ENCODE peak calls at places on chromosome 14, in four cellular contexts. F is Panc1; E is CD4-positive, CD25-positive, alpha-beta regulatory T cell; V is A549. C is an unnamed sample. For H3K9me3, the result is how much of the 10 kb centered on the place peaks cover.

GRCh38 chr14:66383771-66384170 is 102.4 kb upstream of the CCDC196 start:
- DNase-seq in E (no peak), F (no peak), V (no peak), C (no peak)

GRCh38 chr14:20989787-20990600 is at the start of gene METTL17:
- DNase-seq in E (peak), V (peak), F (peak), C (peak)

GRCh38 chr14:82192387-82192786 is 658.7 kb upstream of the SEL1L start:
- DNase-seq in V (no peak), E (no peak), F (no peak), C (no peak)

GRCh38 chr14:67187826-67188225 is 1.4 kb upstream of the GARIN2 start:
- DNase-seq in F (peak), E (no peak), V (no peak), C (no peak)

GRCh38 chr14:53391631-53392030 is 238.5 kb upstream of the DDHD1 start:
- DNase-seq in V (no peak), F (no peak), E (no peak), C (no peak)

GRCh38 chr14:84340938-84341337 is 1189.0 kb upstream of the FLRT2 start:
- DNase-seq in E (no peak), V (no peak), F (no peak), C (no peak)

GRCh38 chr14:104794099-104794498 is 1.4 kb downstream of the AKT1 start:
- DNase-seq in V (peak), F (no peak), E (no peak), C (no peak)

GRCh38 chr14:77111021-77111420 is 13.0 kb downstream of the CIPC start:
- DNase-seq in E (no peak), F (no peak), V (no peak), C (no peak)

GRCh38 chr14:55715889-55716288 is 135.9 kb downstream of the KTN1 start:
- DNase-seq in F (no peak), E (no peak), V (no peak), C (no peak)

GRCh38 chr14:99592933-99593753 is 10.9 kb downstream of the CCDC85C start:
- DNase-seq in V (no peak), E (no peak), F (no peak), C (no peak)

GRCh38 chr14:69079188-69079742 is 73.7 kb downstream of the DCAF5 start:
- DNase-seq in V (peak), F (peak), E (no peak), C (no peak)

GRCh38 chr14:99099051-99099787 is 172.8 kb downstream of the BCL11B start:
- DNase-seq in E (no peak), V (no peak), F (no peak), C (no peak)

GRCh38 chr14:63840981-63841380 is 11.8 kb upstream of the SYNE2 start:
- DNase-seq in V (no peak), E (peak), F (no peak), C (peak)

GRCh38 chr14:87097021-87097420 is 896.0 kb downstream of the GALC start:
- DNase-seq in V (no peak), F (no peak), E (no peak), C (no peak)

GRCh38 chr14:40618225-40618898 is 988.3 kb upstream of the LRFN5 start:
- DNase-seq in E (no peak), F (no peak), V (no peak), C (no peak)

GRCh38 chr14:40616579-40616978 is 990.1 kb upstream of the LRFN5 start:
- DNase-seq in V (no peak), F (no peak), E (no peak), C (no peak)
- H3K9me3 ChIP-seq in V (under half), F (under half), E (under half), C (under half)

DNA sequence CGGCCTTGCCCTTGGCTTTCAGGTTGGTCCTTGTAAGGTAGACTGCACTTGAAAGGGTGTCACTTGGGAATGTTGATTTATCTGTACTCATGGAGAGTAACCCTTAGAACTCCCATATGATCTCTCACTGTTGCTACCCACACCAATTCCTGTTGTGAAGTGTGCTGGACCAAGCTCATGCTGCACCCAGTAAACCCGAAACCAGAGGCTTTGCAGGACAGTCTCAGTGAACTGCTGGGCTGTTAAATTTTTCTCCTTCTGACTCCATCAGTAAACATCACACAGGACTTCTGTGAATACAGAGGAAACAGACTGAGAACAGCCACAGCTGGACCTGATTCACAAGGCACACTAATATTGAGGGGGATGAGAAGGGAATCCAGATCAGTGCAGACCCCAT is 783.0 kb downstream of the TMEM121 start:
- DNase-seq in E (no peak), F (no peak), V (no peak), C (no peak)
- H3K9me3 ChIP-seq in E (under half), F (under half), V (under half), C (under half)

GRCh38 chr14:105930572-105930971 is 404.2 kb downstream of the TMEM121 start:
- DNase-seq in F (no peak), V (no peak), E (no peak), C (no peak)

GRCh38 chr14:105935384-105935783 is 409.0 kb downstream of the TMEM121 start:
- DNase-seq in F (no peak), E (no peak), V (no peak), C (no peak)

GRCh38 chr14:105929327-105930081 is 403.1 kb downstream of the TMEM121 start:
- DNase-seq in F (no peak), E (no peak), V (no peak), C (no peak)

GRCh38 chr14:105933238-105933637 is 406.9 kb downstream of the TMEM121 start:
- DNase-seq in F (no peak), E (no peak), V (no peak), C (no peak)

DNA sequence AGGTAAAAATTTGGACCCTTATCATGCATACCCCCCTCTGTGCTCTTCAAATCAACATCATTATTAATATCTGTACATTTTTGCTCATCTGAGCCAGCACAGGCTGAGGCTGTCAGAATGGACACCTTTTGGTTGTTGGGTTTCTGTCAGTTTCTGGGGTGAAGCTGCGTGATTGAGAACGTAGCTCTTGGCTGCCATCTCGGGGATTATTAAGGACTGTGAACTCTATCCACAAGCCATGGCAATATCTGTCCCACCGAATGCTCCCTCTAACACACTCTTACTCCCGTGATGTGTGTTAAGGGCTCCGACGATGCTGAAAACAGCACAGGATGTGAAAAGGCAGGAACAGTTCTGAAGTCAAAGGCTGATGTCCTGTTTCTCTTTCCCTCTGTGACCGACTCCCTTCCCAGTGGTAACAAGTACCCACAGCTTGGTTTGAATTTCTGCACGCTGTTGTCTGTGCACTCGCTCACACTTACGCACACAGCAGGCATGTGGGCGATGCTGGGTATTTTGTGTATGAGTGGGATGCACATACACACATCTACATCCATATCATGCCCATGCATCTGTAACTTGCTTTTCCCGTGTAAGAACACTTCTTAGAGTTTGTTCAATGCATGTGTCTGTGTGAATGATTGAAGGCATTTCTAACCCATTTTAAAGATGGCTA is 405.6 kb downstream of the TMEM121 start:
- DNase-seq in V (peak), E (peak), F (no peak), C (no peak)
- H3K9me3 ChIP-seq in V (under half), E (under half), F (under half), C (under half)

DNA sequence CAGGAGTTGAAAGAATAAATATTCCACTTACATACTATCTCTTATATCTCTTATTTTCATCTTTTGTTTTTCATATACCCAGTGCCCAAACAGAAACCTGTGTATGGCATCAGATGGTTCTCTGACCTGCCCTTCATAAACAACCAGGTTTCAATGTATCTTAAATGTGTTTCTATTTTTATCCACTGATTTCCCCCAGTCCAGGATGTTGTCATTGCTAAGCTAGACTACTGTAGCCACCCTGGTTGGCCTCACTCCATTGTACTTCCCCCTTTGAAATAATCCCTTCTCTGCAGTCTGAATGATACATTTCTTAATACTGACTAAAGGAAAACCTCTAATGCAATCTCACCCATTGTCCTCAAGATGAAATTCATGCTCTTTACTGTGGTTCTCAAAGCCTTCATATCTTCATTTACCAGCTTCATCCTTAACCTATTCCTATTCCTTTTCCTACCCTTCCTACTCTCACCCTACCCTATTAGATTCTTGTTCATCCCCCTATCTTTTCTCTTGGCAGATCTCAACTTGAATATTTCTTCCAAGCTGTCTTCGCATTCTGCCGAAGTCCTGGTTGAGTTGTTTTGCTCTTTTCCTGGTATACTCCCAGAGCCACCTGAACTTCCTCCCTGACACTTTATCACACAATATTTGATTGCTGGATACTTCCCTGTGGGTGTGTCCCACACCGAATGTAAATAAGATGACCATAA is 312.4 kb downstream of the FOXG1 start:
- DNase-seq in E (no peak), V (no peak), F (no peak), C (no peak)
- H3K9me3 ChIP-seq in E (under half), V (under half), F (under half), C (under half)

GRCh38 chr14:28577187-28577586 is 189.4 kb upstream of the FOXG1 start:
- DNase-seq in V (no peak), F (no peak), E (no peak), C (no peak)
- H3K9me3 ChIP-seq in V (under half), F (under half), E (under half), C (under half)

DNA sequence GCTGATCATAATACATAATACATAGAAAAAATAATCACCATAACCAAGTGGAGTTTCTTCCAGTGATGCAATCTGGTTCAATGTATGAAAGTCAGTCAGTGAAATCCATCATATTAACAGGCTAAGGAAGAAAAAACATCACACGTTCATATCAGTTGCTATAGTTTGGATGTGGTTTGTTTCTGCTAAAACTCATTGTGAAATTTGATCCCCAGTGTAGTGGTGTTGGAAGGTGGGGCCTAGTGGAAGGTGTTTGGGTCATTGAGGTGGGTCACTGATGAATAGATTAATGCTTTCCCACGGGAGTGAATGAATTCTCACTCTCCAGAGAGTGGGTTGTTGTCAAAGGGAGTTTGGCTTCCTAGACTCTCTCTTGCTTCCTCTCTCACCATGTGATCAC is 84.6 kb upstream of the PTGDR start:
- DNase-seq in V (no peak), E (no peak), F (no peak), C (no peak)
- H3K9me3 ChIP-seq in V (under half), E (under half), F (under half), C (under half)

GRCh38 chr14:51487848-51488247 is 163.9 kb upstream of the FRMD6 start:
- DNase-seq in F (no peak), E (no peak), V (no peak), C (no peak)

GRCh38 chr14:51491036-51491545 is 160.6 kb upstream of the FRMD6 start:
- DNase-seq in E (no peak), F (no peak), V (no peak), C (no peak)

GRCh38 chr14:51490205-51490604 is 161.5 kb upstream of the FRMD6 start:
- DNase-seq in F (no peak), V (no peak), E (no peak), C (no peak)

GRCh38 chr14:51485733-51486132 is 166.0 kb upstream of the FRMD6 start:
- DNase-seq in F (no peak), E (no peak), V (no peak), C (no peak)

GRCh38 chr14:51488569-51489220 is 163.0 kb upstream of the FRMD6 start:
- DNase-seq in E (no peak), V (no peak), F (no peak), C (no peak)
- H3K9me3 ChIP-seq in E (under half), V (under half), F (under half), C (under half)

DNA sequence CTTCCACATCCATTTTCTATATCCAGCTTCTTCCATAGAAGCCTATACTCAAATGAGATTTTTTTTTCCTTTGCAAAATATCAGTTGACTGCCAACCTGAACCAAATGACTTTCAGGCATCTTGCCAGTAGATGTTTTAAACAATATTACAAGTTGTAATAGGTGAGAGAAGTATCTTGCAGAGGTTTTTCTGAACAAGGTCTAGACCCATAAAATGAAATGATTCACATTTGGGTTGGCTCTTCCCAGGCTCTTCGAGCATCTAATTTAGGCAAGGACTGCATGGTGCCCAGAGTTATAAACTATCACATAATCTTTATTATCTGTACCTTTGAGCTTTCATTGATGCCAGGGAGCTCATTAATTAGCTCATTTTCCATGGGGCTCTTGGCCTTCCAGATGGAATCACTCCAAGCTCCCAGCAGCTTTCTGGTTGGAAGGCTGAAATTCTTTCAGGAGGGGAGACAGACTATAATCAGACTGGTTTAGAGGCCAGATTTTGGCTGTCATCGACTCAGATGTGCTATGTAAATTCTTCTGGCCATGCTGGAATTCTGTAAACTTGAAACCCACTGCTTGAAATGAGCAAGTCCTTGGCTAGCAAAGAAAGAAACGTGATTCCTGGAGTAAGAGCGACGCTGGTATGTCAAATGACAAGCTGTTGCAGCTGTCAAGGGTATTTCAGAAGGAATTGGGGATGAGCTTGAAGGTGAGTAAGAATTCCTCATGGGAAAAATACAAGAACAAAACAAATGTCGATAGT is 32.3 kb upstream of the DICER1 start:
- DNase-seq in F (no peak), E (no peak), V (no peak), C (no peak)
- H3K9me3 ChIP-seq in F (under half), E (under half), V (under half), C (under half)

DNA sequence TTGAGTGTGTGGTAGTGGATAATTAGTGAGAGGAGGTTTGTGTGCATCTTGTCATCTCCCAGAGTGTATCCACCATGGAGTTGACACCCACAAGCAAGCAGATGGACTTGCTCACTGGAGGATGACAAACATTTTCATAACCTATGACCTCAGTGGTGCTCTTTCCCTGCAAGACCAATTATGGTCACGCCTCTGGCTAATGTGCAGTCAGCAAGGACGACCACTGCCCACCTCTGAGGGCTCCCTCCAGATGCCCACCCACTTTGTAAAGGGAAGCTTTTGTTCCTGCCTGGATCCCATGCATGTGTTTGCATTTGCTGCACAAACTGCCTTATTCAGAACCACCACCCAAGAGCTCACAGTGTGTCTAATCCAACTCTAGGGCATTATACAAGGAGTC is 982.8 kb downstream of the TMEM121 start:
- DNase-seq in F (no peak), V (no peak), E (no peak), C (no peak)
- H3K9me3 ChIP-seq in F (under half), V (under half), E (under half), C (under half)

DNA sequence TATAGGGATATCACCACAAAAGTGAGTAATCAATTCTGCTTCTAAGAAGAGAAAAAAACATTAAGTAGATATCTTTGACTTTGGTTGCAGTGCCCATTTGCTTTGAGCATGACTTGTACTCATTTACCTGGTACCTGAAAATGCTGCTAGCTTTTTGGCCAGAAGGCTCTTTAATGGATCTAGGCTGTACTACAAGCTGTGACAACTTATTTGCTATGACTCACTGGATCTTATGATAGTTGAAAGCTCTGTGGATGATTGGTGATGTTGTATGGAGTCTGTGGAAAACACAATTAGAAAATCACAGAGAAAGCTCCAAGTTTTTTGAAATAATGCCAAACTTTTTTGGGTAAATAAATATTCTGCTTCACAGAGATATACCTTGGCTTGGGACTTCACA is 960.9 kb upstream of the FBXO33 start:
- DNase-seq in F (no peak), E (no peak), V (no peak), C (no peak)
- H3K9me3 ChIP-seq in F (under half), E (under half), V (under half), C (under half)